ENCODE peak calls at places on chromosome 1, in ten cellular contexts. D is epithelial cell of esophagus, K is heart right ventricle, P is choroid plexus epithelial cell, H is fibroblast of lung, U is A549, Y is DND-41, S is IMR-90, O is tibial nerve, X is cardiac fibroblast. R is an unnamed sample.

GRCh38 chr1:245240648-245241165 is 85.9 kb downstream of the KIF26B start:
- DNase-seq in D (no peak), K (no peak), P (no peak), H (no peak), U (no peak), Y (no peak), S (no peak), O (no peak), X (no peak), R (no peak)

GRCh38 chr1:14222086-14222485 is 376.4 kb upstream of the KAZN start:
- DNase-seq in D (no peak), K (no peak), P (no peak), H (no peak), U (no peak), Y (no peak), S (no peak), O (no peak), X (no peak), R (no peak)

GRCh38 chr1:42282867-42283583 is 52.0 kb downstream of the FOXJ3 start:
- DNase-seq in D (peak; percentile 75), K (no peak), P (peak; percentile 82), H (peak; percentile 23), U (peak; percentile 1), Y (no peak), S (peak; percentile 59), O (no peak), X (peak; percentile 34), R (peak; percentile 34)

GRCh38 chr1:69898403-69898947 is 306.9 kb downstream of the LRRC40 start:
- DNase-seq in D (no peak), K (no peak), P (no peak), H (no peak), U (no peak), Y (no peak), S (no peak), O (no peak), X (no peak), R (no peak)

GRCh38 chr1:179003474-179004066 is 22.1 kb upstream of the FAM20B start:
- DNase-seq in D (no peak), K (no peak), P (no peak), H (no peak), U (no peak), Y (no peak), S (no peak), O (no peak), X (no peak), R (no peak)

GRCh38 chr1:109466440-109467300 is at the start of gene SYPL2:
- DNase-seq in D (no peak), K (peak; percentile 72), P (peak; percentile 5), H (peak; percentile 39), U (peak; percentile 15), Y (no peak), S (peak; percentile 12), O (peak; percentile 14), X (peak; percentile 13), R (peak; percentile 12)

GRCh38 chr1:36366091-36366661 is 19.5 kb downstream of the STK40 start:
- DNase-seq in D (no peak), K (no peak), P (peak; percentile 56), H (peak; percentile 55), U (no peak), Y (peak; percentile 85), S (peak; percentile 75), O (no peak), X (peak; percentile 70), R (no peak)

GRCh38 chr1:32765561-32766327 is 51.4 kb downstream of the YARS1 start:
- DNase-seq in D (no peak), K (no peak), P (no peak), H (no peak), U (no peak), Y (no peak), S (no peak), O (no peak), X (no peak), R (no peak)

GRCh38 chr1:233656032-233656620 is 42.2 kb downstream of the KCNK1 start:
- DNase-seq in D (no peak), K (no peak), P (no peak), H (no peak), U (no peak), Y (no peak), S (no peak), O (no peak), X (no peak), R (no peak)

GRCh38 chr1:155127105-155127671 is 488 bp upstream of the EFNA1 start:
- DNase-seq in D (peak; percentile 96), K (peak; percentile 41), P (peak; percentile 67), H (peak; percentile 66), U (peak; percentile 92), Y (peak; percentile 19), S (peak; percentile 57), O (peak; percentile 76), X (peak; percentile 81), R (peak; percentile 34)

GRCh38 chr1:245858683-245859509 is 648.2 kb downstream of the SMYD3 start:
- DNase-seq in D (peak; percentile 11), K (no peak), P (peak; percentile 71), H (peak; percentile 50), U (peak; percentile 3), Y (no peak), S (peak; percentile 72), O (no peak), X (peak; percentile 66), R (peak; percentile 72)

GRCh38 chr1:108043712-108044111 is 78.7 kb upstream of the VAV3 start:
- DNase-seq in D (no peak), K (no peak), P (no peak), H (no peak), U (no peak), Y (no peak), S (no peak), O (no peak), X (no peak), R (no peak)

GRCh38 chr1:9843576-9843945 is 19.8 kb upstream of the CLSTN1 start:
- DNase-seq in D (peak; percentile 74), K (no peak), P (no peak), H (no peak), U (no peak), Y (no peak), S (no peak), O (no peak), X (no peak), R (no peak)

GRCh38 chr1:37817481-37817880 is 9.5 kb upstream of the YRDC start:
- DNase-seq in D (peak; percentile 31), K (peak; percentile 31), P (peak; percentile 80), H (peak; percentile 44), U (peak; percentile 14), Y (no peak), S (peak; percentile 40), O (no peak), X (peak; percentile 30), R (no peak)

GRCh38 chr1:22339237-22339636 is 112.4 kb upstream of the ZBTB40 start:
- DNase-seq in D (no peak), K (no peak), P (peak; percentile 37), H (peak; percentile 17), U (no peak), Y (no peak), S (no peak), O (no peak), X (peak; percentile 21), R (no peak)

GRCh38 chr1:177969825-177970371 is at the start of gene SEC16B:
- DNase-seq in D (peak; percentile 26), K (no peak), P (no peak), H (no peak), U (peak; percentile 80), Y (no peak), S (no peak), O (no peak), X (no peak), R (no peak)

GRCh38 chr1:65068202-65069011 is 79.6 kb upstream of the AK4 start:
- DNase-seq in D (no peak), K (no peak), P (peak; percentile 56), H (peak; percentile 51), U (no peak), Y (peak; percentile 25), S (peak; percentile 4), O (peak; percentile 36), X (peak; percentile 68), R (peak; percentile 53)

DNA sequence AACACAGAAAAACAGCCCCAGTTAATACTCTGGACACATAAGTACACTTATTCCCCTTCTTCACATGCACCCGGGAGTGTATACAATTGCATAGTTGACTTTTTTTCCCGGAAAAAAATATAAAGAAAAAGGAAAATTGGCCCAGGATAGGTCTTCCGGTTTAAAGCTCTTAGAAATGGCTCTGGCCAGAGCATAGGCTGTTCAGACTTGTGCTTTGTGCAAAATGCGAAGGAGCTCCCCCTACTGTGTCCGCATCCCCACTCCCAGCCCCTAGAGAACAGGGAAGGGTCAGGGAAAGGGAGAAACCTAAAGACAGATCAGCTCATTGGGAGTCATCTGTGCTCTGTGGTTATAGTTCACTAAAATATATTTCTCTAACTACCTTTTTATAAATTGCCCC is 5.5 kb upstream of the MTMR11 start:
- DNase-seq in D (peak; percentile 61), K (no peak), P (peak; percentile 67), H (peak; percentile 69), U (peak; percentile 58), Y (no peak), S (peak; percentile 41), O (no peak), X (peak; percentile 64), R (peak; percentile 54)
- H3K4me3 ChIP-seq in D (no peak overlapping the region), K (no peak overlapping the region), P (no peak overlapping the region), H (no peak overlapping the region), U (no peak overlapping the region), Y (no peak overlapping the region), S (no peak overlapping the region), O (no peak overlapping the region), X (no peak overlapping the region), R (no peak overlapping the region)

GRCh38 chr1:161747789-161748188 is 1.8 kb upstream of the DUSP12 start:
- DNase-seq in D (no peak), K (no peak), P (no peak), H (no peak), U (no peak), Y (no peak), S (no peak), O (no peak), X (no peak), R (no peak)

GRCh38 chr1:161749509-161750407 is at the start of gene DUSP12:
- DNase-seq in D (peak; percentile 96), K (peak; percentile 92), P (peak; percentile 97), H (peak; percentile 96), U (peak; percentile 97), Y (peak; percentile 92), S (peak; percentile 96), O (peak; percentile 87), X (peak; percentile 97), R (peak; percentile 96)
- TF ChIP-seq CTCF in D (peak; percentile 13), K (no peak), P (peak; percentile 30), H (no peak), U (peak; percentile 24), Y (peak; percentile 66), S (peak; percentile 32), O (no peak), X (no peak), R (peak; percentile 16)

DNA sequence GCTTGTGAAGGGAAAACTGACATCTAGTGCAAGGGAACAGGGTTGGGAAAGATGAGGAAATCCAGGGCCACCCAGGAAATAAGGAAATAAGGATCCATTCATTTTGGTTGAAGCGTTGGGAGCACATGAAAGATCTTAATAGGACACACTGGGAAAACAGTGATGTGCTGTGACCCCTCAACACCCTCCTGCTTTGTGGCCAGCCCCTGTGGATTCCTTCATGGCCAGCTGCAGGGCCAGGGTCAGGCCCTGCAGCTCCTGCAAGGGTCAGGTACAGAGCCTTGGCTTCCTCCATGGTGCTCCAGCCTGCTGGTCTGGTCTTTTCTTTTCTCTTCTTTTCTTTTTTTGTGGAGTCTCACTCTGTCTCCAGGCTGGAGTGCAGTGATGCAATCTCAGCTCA is 18.8 kb upstream of the PIGM start:
- DNase-seq in D (no peak), K (no peak), P (no peak), H (no peak), U (no peak), Y (no peak), S (no peak), O (no peak), X (no peak), R (no peak)
- H3K4me3 ChIP-seq in D (no peak overlapping the region), K (no peak overlapping the region), P (no peak overlapping the region), H (no peak overlapping the region), U (no peak overlapping the region), Y (no peak overlapping the region), S (no peak overlapping the region), O (no peak overlapping the region), X (no peak overlapping the region), R (no peak overlapping the region)

GRCh38 chr1:8360493-8361197 is 42.7 kb downstream of the SLC45A1 start:
- DNase-seq in D (no peak), K (no peak), P (no peak), H (no peak), U (no peak), Y (no peak), S (no peak), O (no peak), X (no peak), R (no peak)
- TF ChIP-seq CTCF in D (no peak), K (no peak), P (no peak), H (no peak), U (no peak), Y (no peak), S (no peak), O (no peak), X (no peak), R (no peak)